ENCODE peak calls at places on chromosomes 3 and 15, in seven cellular contexts. One of them, this sample, is unnamed.

GRCh38 chr3:145175626-145176025 is 985.4 kb downstream of the PLOD2 start:
- DNase-seq in left lung: no peak
- DNase-seq in neural progenitor cell: no peak
- DNase-seq in heart right ventricle: no peak
- DNase-seq in CD8-positive, alpha-beta memory T cell: no peak
- DNase-seq in uterus: no peak
- DNase-seq in heart left ventricle: no peak
- DNase-seq in this sample: no peak

GRCh38 chr3:105951043-105951442 is 82.2 kb upstream of the CBLB start:
- DNase-seq in uterus: no peak
- DNase-seq in heart left ventricle: no peak
- DNase-seq in CD8-positive, alpha-beta memory T cell: no peak
- DNase-seq in neural progenitor cell: peak; percentile 10
- DNase-seq in heart right ventricle: no peak
- DNase-seq in left lung: no peak
- DNase-seq in this sample: no peak

GRCh38 chr15:67149859-67150824 is 84.7 kb downstream of the SMAD3 start:
- DNase-seq in neural progenitor cell: peak; percentile 43
- DNase-seq in CD8-positive, alpha-beta memory T cell: no peak
- DNase-seq in uterus: peak; percentile 65
- DNase-seq in heart left ventricle: peak; percentile 81
- DNase-seq in left lung: no peak
- DNase-seq in heart right ventricle: peak; percentile 62
- DNase-seq in this sample: no peak

GRCh38 chr15:75229191-75230015 is 27.7 kb downstream of the C15orf39 start:
- DNase-seq in uterus: no peak
- DNase-seq in heart right ventricle: no peak
- DNase-seq in neural progenitor cell: no peak
- DNase-seq in left lung: no peak
- DNase-seq in heart left ventricle: no peak
- DNase-seq in CD8-positive, alpha-beta memory T cell: no peak
- DNase-seq in this sample: no peak

GRCh38 chr3:99499235-99499798 is 139.1 kb upstream of the COL8A1 start:
- DNase-seq in CD8-positive, alpha-beta memory T cell: no peak
- DNase-seq in heart right ventricle: no peak
- DNase-seq in heart left ventricle: peak; percentile 46
- DNase-seq in uterus: peak; percentile 32
- DNase-seq in neural progenitor cell: peak; percentile 52
- DNase-seq in left lung: no peak
- DNase-seq in this sample: no peak

GRCh38 chr3:52031896-52032295 is 24.5 kb downstream of the DUSP7 start:
- DNase-seq in uterus: no peak
- DNase-seq in neural progenitor cell: no peak
- DNase-seq in left lung: no peak
- DNase-seq in CD8-positive, alpha-beta memory T cell: no peak
- DNase-seq in heart left ventricle: no peak
- DNase-seq in heart right ventricle: no peak
- DNase-seq in this sample: no peak

GRCh38 chr15:77992356-77993222 is 84.9 kb downstream of the TBC1D2B start:
- DNase-seq in left lung: peak; percentile 59
- DNase-seq in CD8-positive, alpha-beta memory T cell: no peak
- DNase-seq in heart right ventricle: no peak
- DNase-seq in uterus: no peak
- DNase-seq in heart left ventricle: peak; percentile 61
- DNase-seq in neural progenitor cell: no peak
- DNase-seq in this sample: no peak

GRCh38 chr15:72338617-72339321 is 18.8 kb upstream of the CELF6 start:
- DNase-seq in CD8-positive, alpha-beta memory T cell: no peak
- DNase-seq in neural progenitor cell: no peak
- DNase-seq in heart right ventricle: no peak
- DNase-seq in left lung: no peak
- DNase-seq in uterus: no peak
- DNase-seq in heart left ventricle: no peak
- DNase-seq in this sample: no peak

GRCh38 chr15:41941644-41942415 is 30.5 kb downstream of the EHD4 start:
- DNase-seq in neural progenitor cell: peak; percentile 78
- DNase-seq in CD8-positive, alpha-beta memory T cell: no peak
- DNase-seq in heart left ventricle: no peak
- DNase-seq in uterus: no peak
- DNase-seq in left lung: no peak
- DNase-seq in heart right ventricle: no peak
- DNase-seq in this sample: no peak

GRCh38 chr3:112736386-112736785 is 95.4 kb upstream of the CCDC80 start:
- DNase-seq in CD8-positive, alpha-beta memory T cell: no peak
- DNase-seq in uterus: peak; percentile 20
- DNase-seq in heart left ventricle: no peak
- DNase-seq in neural progenitor cell: no peak
- DNase-seq in heart right ventricle: no peak
- DNase-seq in left lung: no peak
- DNase-seq in this sample: no peak

GRCh38 chr3:106345353-106346027 is 476.7 kb upstream of the CBLB start:
- DNase-seq in CD8-positive, alpha-beta memory T cell: no peak
- DNase-seq in neural progenitor cell: no peak
- DNase-seq in heart left ventricle: no peak
- DNase-seq in uterus: no peak
- DNase-seq in left lung: no peak
- DNase-seq in heart right ventricle: no peak
- DNase-seq in this sample: no peak

GRCh38 chr15:57559875-57560274 is 31.8 kb upstream of the MYZAP start:
- DNase-seq in heart right ventricle: peak; percentile 73
- DNase-seq in left lung: no peak
- DNase-seq in CD8-positive, alpha-beta memory T cell: peak; percentile 64
- DNase-seq in uterus: peak; percentile 61
- DNase-seq in heart left ventricle: peak; percentile 70
- DNase-seq in neural progenitor cell: peak; percentile 70
- DNase-seq in this sample: peak; percentile 58

DNA sequence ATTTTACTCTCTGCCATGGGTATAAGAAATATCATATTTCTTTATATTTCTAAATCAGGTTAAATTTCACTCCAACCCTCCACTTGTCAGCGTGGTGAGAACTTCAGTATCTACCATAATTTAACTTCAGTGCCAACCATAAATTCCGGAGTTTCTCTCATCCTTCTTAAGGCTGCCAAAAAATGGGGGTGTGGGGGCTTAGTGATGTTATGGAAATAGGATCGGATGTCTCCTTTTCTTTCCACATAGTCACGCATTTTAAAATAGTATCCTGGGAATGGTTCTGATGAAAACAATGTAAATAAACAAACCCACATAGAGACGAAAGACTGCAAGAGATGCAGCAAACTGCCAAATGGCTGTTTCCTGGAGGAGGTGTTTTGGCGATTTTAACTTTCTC is 12.9 kb upstream of the FAM3D start:
- DNase-seq in uterus: no peak
- DNase-seq in neural progenitor cell: no peak
- DNase-seq in left lung: no peak
- DNase-seq in heart left ventricle: no peak
- DNase-seq in heart right ventricle: no peak
- DNase-seq in CD8-positive, alpha-beta memory T cell: no peak
- DNase-seq in this sample: no peak
- H3K4me1 ChIP-seq in uterus: no peaks in the 10 kb centered on the region
- H3K4me1 ChIP-seq in neural progenitor cell: no peaks in the 10 kb centered on the region
- H3K4me1 ChIP-seq in left lung: no peaks in the 10 kb centered on the region
- H3K4me1 ChIP-seq in heart left ventricle: no peaks in the 10 kb centered on the region
- H3K4me1 ChIP-seq in heart right ventricle: no peaks in the 10 kb centered on the region
- H3K4me1 ChIP-seq in CD8-positive, alpha-beta memory T cell: no peaks in the 10 kb centered on the region
- H3K4me1 ChIP-seq in this sample: no peaks in the 10 kb centered on the region

GRCh38 chr3:170584585-170585007 is 1.3 kb downstream of the SLC7A14 start:
- DNase-seq in CD8-positive, alpha-beta memory T cell: peak; percentile 48
- DNase-seq in heart left ventricle: peak; percentile 72
- DNase-seq in heart right ventricle: peak; percentile 75
- DNase-seq in neural progenitor cell: peak; percentile 94
- DNase-seq in uterus: peak; percentile 49
- DNase-seq in left lung: peak; percentile 80
- DNase-seq in this sample: peak; percentile 20

GRCh38 chr3:170579646-170580045 is 6.2 kb downstream of the SLC7A14 start:
- DNase-seq in heart left ventricle: no peak
- DNase-seq in uterus: no peak
- DNase-seq in CD8-positive, alpha-beta memory T cell: no peak
- DNase-seq in left lung: no peak
- DNase-seq in neural progenitor cell: no peak
- DNase-seq in heart right ventricle: no peak
- DNase-seq in this sample: no peak

GRCh38 chr3:170589113-170589512 is 3.2 kb upstream of the SLC7A14 start:
- DNase-seq in heart right ventricle: no peak
- DNase-seq in heart left ventricle: no peak
- DNase-seq in left lung: no peak
- DNase-seq in uterus: no peak
- DNase-seq in neural progenitor cell: no peak
- DNase-seq in CD8-positive, alpha-beta memory T cell: no peak
- DNase-seq in this sample: no peak

GRCh38 chr3:170585937-170586310 is at the start of gene SLC7A14:
- DNase-seq in CD8-positive, alpha-beta memory T cell: no peak
- DNase-seq in heart right ventricle: no peak
- DNase-seq in left lung: no peak
- DNase-seq in heart left ventricle: no peak
- DNase-seq in neural progenitor cell: peak; percentile 65
- DNase-seq in uterus: no peak
- DNase-seq in this sample: no peak

DNA sequence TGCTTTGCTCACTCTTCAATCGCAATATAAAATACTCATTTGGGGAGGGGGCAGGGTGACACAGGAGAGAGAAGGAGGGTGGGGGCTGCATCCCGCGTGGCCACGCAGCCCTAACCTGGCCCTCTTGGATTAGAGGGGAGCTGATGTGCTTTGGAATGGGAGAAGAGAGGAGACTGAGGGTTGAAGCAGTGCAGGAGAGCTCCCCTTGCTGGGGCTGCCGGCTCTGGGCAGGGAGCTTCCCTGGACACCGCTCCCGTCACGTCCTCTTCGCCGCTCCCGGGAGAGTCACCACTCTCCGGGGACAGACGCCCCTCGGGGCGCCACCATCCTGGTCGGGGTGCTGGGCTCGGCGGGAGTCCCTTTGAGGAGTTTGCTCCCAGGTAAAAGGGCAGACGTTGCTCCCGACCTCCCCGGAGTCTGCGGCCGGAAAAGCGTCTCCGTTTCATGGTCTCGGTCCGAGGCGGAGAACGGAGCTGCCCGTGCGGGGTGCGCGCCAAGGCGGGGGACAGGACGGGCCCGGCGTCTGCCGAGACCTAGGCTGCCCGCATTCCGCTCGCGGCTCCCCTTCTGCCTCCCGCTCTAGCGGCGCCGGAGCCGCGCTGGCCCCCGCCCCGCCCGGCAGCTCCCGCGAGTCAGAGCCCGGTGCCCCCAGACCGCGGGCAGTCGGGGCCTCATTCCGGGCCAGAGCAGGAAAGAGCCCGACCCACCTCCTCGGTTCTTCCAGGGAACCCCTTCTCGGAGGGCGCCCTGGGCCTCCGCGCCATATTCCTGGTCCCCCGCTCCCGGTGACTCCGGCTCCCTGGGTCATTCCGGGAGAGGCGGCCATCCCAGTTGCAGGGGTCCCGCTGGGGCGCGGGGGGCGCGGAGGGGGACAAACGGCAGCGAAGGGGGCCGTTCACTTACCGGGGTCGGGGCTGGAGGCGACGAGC is 603 bp downstream of the SLC7A14 start:
- DNase-seq in uterus: no peak
- DNase-seq in heart right ventricle: no peak
- DNase-seq in heart left ventricle: peak; percentile 21
- DNase-seq in left lung: peak; percentile 76
- DNase-seq in neural progenitor cell: peak; percentile 48
- DNase-seq in CD8-positive, alpha-beta memory T cell: no peak
- DNase-seq in this sample: no peak
- H3K27me3 ChIP-seq in uterus: peaks cover 34% of the 10 kb centered on the region
- H3K27me3 ChIP-seq in heart right ventricle: peaks cover 79% of the 10 kb centered on the region
- H3K27me3 ChIP-seq in heart left ventricle: peaks cover 54% of the 10 kb centered on the region
- H3K27me3 ChIP-seq in left lung: peaks cover 33% of the 10 kb centered on the region
- H3K27me3 ChIP-seq in neural progenitor cell: peaks cover 75% of the 10 kb centered on the region
- H3K27me3 ChIP-seq in CD8-positive, alpha-beta memory T cell: peaks cover 3% of the 10 kb centered on the region
- H3K27me3 ChIP-seq in this sample: peaks cover 23% of the 10 kb centered on the region

DNA sequence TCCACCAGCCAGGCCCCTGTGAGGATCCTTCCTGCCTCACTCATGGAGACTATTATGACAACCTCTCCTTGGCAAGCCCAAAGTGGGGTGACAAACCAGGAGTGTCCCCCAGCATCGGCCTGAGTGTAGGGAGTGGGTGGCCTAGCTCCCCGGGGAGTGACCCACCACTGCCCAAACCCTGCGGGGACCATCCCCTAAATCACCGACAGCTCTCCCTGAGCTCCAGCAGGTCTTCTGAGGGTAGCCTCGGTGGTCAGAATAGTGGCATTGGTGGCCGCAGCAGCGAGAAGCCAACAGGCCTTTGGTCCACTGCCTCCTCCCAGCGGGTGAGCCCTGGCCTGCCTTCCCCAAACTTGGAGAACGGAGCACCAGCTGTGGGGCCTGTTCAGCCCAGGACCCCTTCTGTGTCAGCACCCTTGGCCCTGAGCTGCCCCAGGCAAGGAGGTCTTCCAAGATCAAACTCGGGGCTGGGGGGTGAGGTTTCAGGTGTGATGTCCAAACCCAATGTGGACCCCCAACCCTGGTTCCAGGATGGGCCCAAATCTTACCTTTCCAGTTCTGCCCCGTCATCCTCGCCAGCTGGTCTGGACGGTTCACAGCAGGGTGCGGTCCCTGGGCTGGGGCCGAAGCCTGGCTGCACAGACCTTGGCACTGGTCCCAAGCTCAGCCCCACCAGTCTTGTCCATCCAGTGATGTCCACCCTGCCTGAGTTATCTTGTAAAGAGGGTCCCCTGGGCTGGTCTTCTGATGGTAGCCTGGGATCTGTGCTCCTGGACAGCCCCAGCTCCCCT is 1.0 kb downstream of the LIMD1 start:
- DNase-seq in uterus: no peak
- DNase-seq in neural progenitor cell: no peak
- DNase-seq in left lung: no peak
- DNase-seq in heart left ventricle: peak; percentile 68
- DNase-seq in CD8-positive, alpha-beta memory T cell: no peak
- DNase-seq in heart right ventricle: peak; percentile 67
- DNase-seq in this sample: no peak
- H3K4me1 ChIP-seq in uterus: peaks cover 18% of the 10 kb centered on the region
- H3K4me1 ChIP-seq in neural progenitor cell: peaks cover 6% of the 10 kb centered on the region
- H3K4me1 ChIP-seq in left lung: peaks cover 35% of the 10 kb centered on the region
- H3K4me1 ChIP-seq in heart left ventricle: peaks cover 57% of the 10 kb centered on the region
- H3K4me1 ChIP-seq in CD8-positive, alpha-beta memory T cell: peaks cover 70% of the 10 kb centered on the region
- H3K4me1 ChIP-seq in heart right ventricle: peaks cover 72% of the 10 kb centered on the region
- H3K4me1 ChIP-seq in this sample: peaks cover 68% of the 10 kb centered on the region

GRCh38 chr3:46406440-46406785 is 453 bp downstream of the CCR5AS start:
- DNase-seq in heart right ventricle: no peak
- DNase-seq in heart left ventricle: no peak
- DNase-seq in CD8-positive, alpha-beta memory T cell: no peak
- DNase-seq in neural progenitor cell: no peak
- DNase-seq in uterus: no peak
- DNase-seq in left lung: no peak
- DNase-seq in this sample: no peak

GRCh38 chr3:46406786-46407611 is at the start of the genes CCR5AS and CCRL2:
- DNase-seq in left lung: peak; percentile 86
- DNase-seq in uterus: peak; percentile 20
- DNase-seq in heart right ventricle: peak; percentile 33
- DNase-seq in neural progenitor cell: no peak
- DNase-seq in CD8-positive, alpha-beta memory T cell: peak; percentile 71
- DNase-seq in heart left ventricle: peak; percentile 63
- DNase-seq in this sample: no peak

GRCh38 chr3:46407976-46408375 is 917 bp downstream of the CCRL2 start:
- DNase-seq in CD8-positive, alpha-beta memory T cell: no peak
- DNase-seq in left lung: no peak
- DNase-seq in heart left ventricle: peak; percentile 54
- DNase-seq in heart right ventricle: no peak
- DNase-seq in uterus: no peak
- DNase-seq in neural progenitor cell: no peak
- DNase-seq in this sample: peak; percentile 17

GRCh38 chr3:46408853-46409252 is 1.8 kb downstream of the CCRL2 start:
- DNase-seq in uterus: no peak
- DNase-seq in left lung: no peak
- DNase-seq in CD8-positive, alpha-beta memory T cell: no peak
- DNase-seq in heart left ventricle: no peak
- DNase-seq in heart right ventricle: no peak
- DNase-seq in neural progenitor cell: no peak
- DNase-seq in this sample: no peak

GRCh38 chr3:46405301-46406079 is 1.4 kb downstream of the CCR5AS start:
- DNase-seq in uterus: no peak
- DNase-seq in left lung: no peak
- DNase-seq in heart right ventricle: no peak
- DNase-seq in CD8-positive, alpha-beta memory T cell: no peak
- DNase-seq in neural progenitor cell: no peak
- DNase-seq in heart left ventricle: no peak
- DNase-seq in this sample: no peak
- H3K27me3 ChIP-seq in uterus: no peaks in the 10 kb centered on the region
- H3K27me3 ChIP-seq in left lung: no peaks in the 10 kb centered on the region
- H3K27me3 ChIP-seq in heart right ventricle: no peaks in the 10 kb centered on the region
- H3K27me3 ChIP-seq in CD8-positive, alpha-beta memory T cell: no peaks in the 10 kb centered on the region
- H3K27me3 ChIP-seq in neural progenitor cell: no peaks in the 10 kb centered on the region
- H3K27me3 ChIP-seq in heart left ventricle: no peaks in the 10 kb centered on the region
- H3K27me3 ChIP-seq in this sample: no peaks in the 10 kb centered on the region